ENCODE peak calls at places on chromosomes 3 and 15, in ten cellular contexts. L is mammary epithelial cell, S is HepG2, Q is neural progenitor cell, W is astrocyte, J is neuronal stem cell, Y is GM23248, E is colonic mucosa, O is fibroblast of lung, M is IMR-90. N is an unnamed sample.

GRCh38 chr3:117629505-117629904 is 919.9 kb downstream of the TUSC7 start:
- DNase-seq in L (no peak), S (no peak), Q (no peak), W (no peak), J (no peak), Y (no peak), E (no peak), O (no peak), M (no peak), N (no peak)

GRCh38 chr3:132622756-132623155 is 25.7 kb downstream of the ACKR4 start:
- DNase-seq in L (no peak), S (no peak), Q (no peak), W (no peak), J (no peak), Y (no peak), E (no peak), O (no peak), M (no peak), N (no peak)

GRCh38 chr3:42853739-42854302 is 21.9 kb downstream of the CYP8B1 start:
- DNase-seq in L (no peak), S (peak; percentile 96), Q (no peak), W (no peak), J (no peak), Y (no peak), E (no peak), O (no peak), M (no peak), N (no peak)

GRCh38 chr15:98801234-98801561 is 152.9 kb downstream of the IGF1R start:
- DNase-seq in L (no peak), S (no peak), Q (peak; percentile 88), W (no peak), J (peak; percentile 62), Y (no peak), E (no peak), O (no peak), M (no peak), N (peak; percentile 79)

GRCh38 chr3:13892304-13892703 is 12.4 kb upstream of the WNT7A start:
- DNase-seq in L (no peak), S (no peak), Q (no peak), W (no peak), J (no peak), Y (no peak), E (no peak), O (no peak), M (no peak), N (no peak)

GRCh38 chr15:68561146-68561545 is 17.6 kb upstream of the CORO2B start:
- DNase-seq in L (no peak), S (no peak), Q (no peak), W (no peak), J (no peak), Y (no peak), E (no peak), O (no peak), M (no peak), N (peak; percentile 43)

GRCh38 chr3:187368251-187368733 is at the start of gene RTP4:
- DNase-seq in L (peak; percentile 74), S (peak; percentile 37), Q (no peak), W (peak; percentile 28), J (no peak), Y (peak; percentile 72), E (peak; percentile 53), O (peak; percentile 6), M (peak; percentile 10), N (no peak)

GRCh38 chr15:98506711-98507110 is 141.6 kb upstream of the IGF1R start:
- DNase-seq in L (no peak), S (no peak), Q (no peak), W (no peak), J (no peak), Y (no peak), E (no peak), O (no peak), M (no peak), N (no peak)

GRCh38 chr3:54127499-54128056 is 5.2 kb downstream of the CACNA2D3 start:
- DNase-seq in L (no peak), S (no peak), Q (no peak), W (no peak), J (no peak), Y (no peak), E (no peak), O (no peak), M (no peak), N (no peak)

GRCh38 chr15:60120100-60120499 is 116.0 kb downstream of the FOXB1 start:
- DNase-seq in L (no peak), S (no peak), Q (peak; percentile 62), W (no peak), J (no peak), Y (no peak), E (no peak), O (no peak), M (no peak), N (peak; percentile 90)

GRCh38 chr3:57079221-57079831 is 18.9 kb downstream of the SPATA12 start:
- DNase-seq in L (peak; percentile 27), S (peak; percentile 28), Q (peak; percentile 81), W (no peak), J (peak; percentile 56), Y (peak; percentile 60), E (peak; percentile 65), O (no peak), M (no peak), N (peak; percentile 94)

GRCh38 chr3:33004205-33004604 is 52.8 kb downstream of the CCR4 start:
- DNase-seq in L (no peak), S (no peak), Q (no peak), W (no peak), J (no peak), Y (no peak), E (no peak), O (no peak), M (no peak), N (no peak)

GRCh38 chr3:155185623-155186022 is 105.5 kb downstream of the MME start:
- DNase-seq in L (peak; percentile 27), S (no peak), Q (no peak), W (peak; percentile 31), J (no peak), Y (peak; percentile 82), E (no peak), O (peak; percentile 74), M (peak; percentile 75), N (peak; percentile 68)

GRCh38 chr15:24617646-24618045 is 57.9 kb upstream of the NPAP1 start:
- DNase-seq in L (no peak), S (no peak), Q (no peak), W (no peak), J (no peak), Y (no peak), E (no peak), O (no peak), M (no peak), N (no peak)

GRCh38 chr3:29335438-29335837 is 54.6 kb downstream of the RBMS3 start:
- DNase-seq in L (peak; percentile 93), S (no peak), Q (peak; percentile 49), W (peak; percentile 99), J (peak; percentile 6), Y (peak; percentile 100), E (peak; percentile 44), O (peak; percentile 98), M (peak; percentile 98), N (peak; percentile 81)

GRCh38 chr3:31946484-31947081 is 34.5 kb downstream of the OSBPL10 start:
- DNase-seq in L (no peak), S (no peak), Q (no peak), W (no peak), J (no peak), Y (no peak), E (no peak), O (no peak), M (no peak), N (no peak)

DNA sequence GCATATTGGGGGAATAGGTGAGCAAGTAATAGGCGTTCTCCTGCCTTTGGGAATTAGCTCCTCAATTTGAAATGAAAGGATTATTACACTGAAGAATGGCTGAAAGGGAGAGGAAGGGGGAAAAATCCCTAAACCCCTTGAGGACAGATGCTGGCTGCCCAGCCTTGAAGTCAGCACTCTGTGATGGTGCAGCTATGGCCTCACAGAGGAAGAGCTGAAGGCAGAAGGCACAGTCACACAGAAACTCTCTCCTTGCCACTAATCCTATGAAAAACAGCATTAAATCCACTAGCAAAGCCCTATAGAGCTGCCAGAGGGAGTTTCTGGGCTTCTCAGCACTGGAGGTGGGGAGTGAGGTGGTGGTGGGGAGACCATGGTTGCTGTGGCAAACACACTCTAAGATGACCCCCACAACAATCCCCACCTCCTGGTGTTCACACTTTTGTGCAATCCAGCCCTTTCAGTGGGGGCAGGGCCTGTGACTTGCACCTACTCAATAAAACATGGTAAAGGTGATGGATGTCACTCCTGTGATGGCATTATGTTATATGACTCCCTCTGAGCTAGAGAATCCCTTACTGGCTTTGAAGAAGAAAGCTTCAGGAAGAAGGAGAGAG is 101.2 kb downstream of the RFTN1 start:
- DNase-seq in L (no peak), S (no peak), Q (no peak), W (no peak), J (no peak), Y (no peak), E (no peak), O (no peak), M (no peak), N (no peak)
- H3K9ac ChIP-seq in L (no peak overlapping the region), S (no peak overlapping the region), Q (no peak overlapping the region), W (no peak overlapping the region), J (no peak overlapping the region), Y (no peak overlapping the region), E (no peak overlapping the region), O (no peak overlapping the region), M (no peak overlapping the region), N (no peak overlapping the region)

DNA sequence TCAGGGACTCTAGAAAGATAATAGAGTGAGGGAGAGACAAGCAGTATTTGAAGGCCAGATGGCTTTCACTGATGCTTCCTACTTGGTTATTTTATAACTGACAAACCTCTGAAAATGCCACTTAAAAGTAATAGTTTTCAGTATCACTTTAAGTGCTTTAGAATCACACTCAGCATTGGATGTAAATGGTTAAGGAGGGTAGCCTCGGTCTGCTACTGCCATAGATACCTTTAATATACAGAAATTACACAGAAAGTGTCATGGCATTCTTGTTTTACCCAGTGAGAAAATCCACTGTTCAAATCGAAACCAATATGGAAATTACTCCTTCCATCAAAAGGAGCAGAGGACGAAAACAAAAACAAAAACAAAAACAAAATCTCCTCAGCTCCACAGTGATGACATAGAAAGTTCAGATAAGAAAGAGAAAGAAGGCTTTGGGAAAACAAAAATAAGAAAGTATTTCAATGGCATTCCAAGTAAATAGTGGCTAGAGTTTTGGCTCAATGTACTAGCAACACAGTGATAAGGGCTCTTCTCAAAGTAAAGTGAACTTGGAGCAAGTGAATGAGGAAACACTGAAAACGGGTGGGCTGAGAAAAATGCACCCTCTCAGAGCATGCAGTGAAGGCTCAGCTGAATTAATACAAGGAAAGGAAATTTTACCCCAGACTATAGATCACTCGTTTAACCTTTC is 43.2 kb upstream of the CD47 start:
- DNase-seq in L (no peak), S (no peak), Q (no peak), W (no peak), J (no peak), Y (no peak), E (no peak), O (no peak), M (no peak), N (no peak)
- H3K9ac ChIP-seq in L (no peak overlapping the region), S (no peak overlapping the region), Q (no peak overlapping the region), W (no peak overlapping the region), J (no peak overlapping the region), Y (no peak overlapping the region), E (no peak overlapping the region), O (no peak overlapping the region), M (no peak overlapping the region), N (no peak overlapping the region)

GRCh38 chr15:87294854-87295253 is 961.7 kb downstream of the NTRK3 start:
- DNase-seq in L (no peak), S (no peak), Q (no peak), W (no peak), J (no peak), Y (no peak), E (no peak), O (no peak), M (no peak), N (no peak)
- H3K9ac ChIP-seq in L (no peak overlapping the region), S (no peak overlapping the region), Q (no peak overlapping the region), W (no peak overlapping the region), J (no peak overlapping the region), Y (no peak overlapping the region), E (no peak overlapping the region), O (no peak overlapping the region), M (no peak overlapping the region), N (no peak overlapping the region)

GRCh38 chr15:101233651-101234281 is 18.1 kb downstream of the CHSY1 start:
- DNase-seq in L (peak; percentile 57), S (no peak), Q (no peak), W (no peak), J (no peak), Y (no peak), E (no peak), O (no peak), M (no peak), N (no peak)
- H3K9ac ChIP-seq in L (no peak overlapping the region), S (no peak overlapping the region), Q (no peak overlapping the region), W (no peak overlapping the region), J (no peak overlapping the region), Y (no peak overlapping the region), E (no peak overlapping the region), O (no peak overlapping the region), M (no peak overlapping the region), N (no peak overlapping the region)